ENCODE peak calls at places on chromosomes 6 and 20, in six cellular contexts. W, U, N, V, K and Y are unnamed samples.

GRCh38 chr6:20724443-20724842 is 190.2 kb downstream of the CDKAL1 start:
- DNase-seq in U (no peak), W (no peak), K (no peak), N (no peak), V (no peak), Y (no peak)

GRCh38 chr20:52251137-52251700 is 59.6 kb upstream of the ZFP64 start:
- DNase-seq in N (no peak), V (no peak), U (no peak), K (no peak), W (no peak), Y (no peak)

GRCh38 chr20:64111841-64112641 is 4.7 kb upstream of the NPBWR2 start:
- DNase-seq in V (peak; percentile 19), W (peak; percentile 91), K (no peak), N (no peak), U (no peak), Y (no peak)

GRCh38 chr6:137094411-137095008 is 49.7 kb upstream of the IL20RA start:
- DNase-seq in K (peak; percentile 77), W (peak; percentile 69), V (no peak), U (peak; percentile 54), N (peak; percentile 46), Y (peak; percentile 43)

GRCh38 chr6:69632932-69633331 is 163.9 kb downstream of the LMBRD1 start:
- DNase-seq in K (no peak), W (no peak), U (no peak), V (no peak), N (no peak), Y (no peak)

GRCh38 chr6:109961666-109962065 is 16.4 kb upstream of the GPR6 start:
- DNase-seq in K (peak; percentile 70), W (no peak), U (peak; percentile 74), N (no peak), V (no peak), Y (no peak)

GRCh38 chr6:27281105-27281539 is 31.0 kb downstream of the POM121L2 start:
- DNase-seq in N (no peak), V (no peak), W (no peak), U (no peak), K (no peak), Y (no peak)

GRCh38 chr6:110777636-110778035 is 37.6 kb downstream of the CDK19 start:
- DNase-seq in W (no peak), U (no peak), V (no peak), N (no peak), K (no peak), Y (no peak)

GRCh38 chr20:25274891-25275812 is 27.3 kb downstream of the PYGB start:
- DNase-seq in V (peak; percentile 20), U (no peak), N (no peak), K (no peak), W (peak; percentile 1), Y (no peak)

GRCh38 chr6:146154197-146154596 is 125.3 kb downstream of the GRM1 start:
- DNase-seq in U (peak; percentile 30), N (no peak), V (no peak), W (no peak), K (no peak), Y (no peak)

GRCh38 chr6:153729189-153729588 is 309.9 kb upstream of the OPRM1 start:
- DNase-seq in W (peak; percentile 7), N (no peak), V (no peak), U (no peak), K (no peak), Y (no peak)

GRCh38 chr6:13992417-13993055 is 67.8 kb downstream of the RNF182 start:
- DNase-seq in U (peak; percentile 75), W (no peak), N (peak; percentile 50), V (no peak), K (peak; percentile 66), Y (no peak)

GRCh38 chr20:47865451-47865850 is 80.2 kb upstream of the SULF2 start:
- DNase-seq in N (no peak), U (no peak), V (no peak), W (no peak), K (no peak), Y (no peak)

GRCh38 chr20:12970372-12970821 is 38.4 kb upstream of the SPTLC3 start:
- DNase-seq in V (no peak), W (no peak), U (peak; percentile 39), N (peak; percentile 20), K (peak; percentile 63), Y (peak; percentile 13)
- TF ChIP-seq CTCF in V (peak; percentile 59), W (peak; percentile 13), U (peak; percentile 71), N (peak; percentile 94), K (peak; percentile 69), Y (peak; percentile 37)

GRCh38 chr6:50062051-50062450 is 12.3 kb upstream of the DEFB112 start:
- DNase-seq in U (no peak), K (no peak), N (no peak), W (peak; percentile 7), V (no peak), Y (no peak)
- TF ChIP-seq CTCF in U (no peak), K (no peak), N (no peak), W (peak; percentile 46), V (no peak), Y (peak; percentile 27)

GRCh38 chr20:10558635-10559187 is 115.1 kb downstream of the JAG1 start:
- DNase-seq in W (no peak), K (peak; percentile 92), N (no peak), U (peak; percentile 98), V (no peak), Y (peak; percentile 38)
- TF ChIP-seq CTCF in W (no peak), K (peak; percentile 25), N (no peak), U (peak; percentile 14), V (no peak), Y (no peak)

GRCh38 chr6:117399924-117400323 is 25.8 kb downstream of the ROS1 start:
- DNase-seq in W (no peak), K (peak; percentile 18), V (no peak), N (peak; percentile 22), U (no peak), Y (no peak)
- TF ChIP-seq CTCF in W (peak; percentile 39), K (peak; percentile 48), V (no peak), N (peak; percentile 26), U (peak; percentile 30), Y (no peak)

GRCh38 chr6:3208096-3208774 is 19.2 kb downstream of the TUBB2B start:
- DNase-seq in K (peak; percentile 77), U (peak; percentile 96), V (no peak), N (no peak), W (no peak), Y (no peak)

GRCh38 chr6:3205913-3206312 is 21.5 kb downstream of the TUBB2B start:
- DNase-seq in K (peak; percentile 89), W (no peak), V (no peak), U (peak; percentile 97), N (no peak), Y (no peak)

GRCh38 chr6:3204921-3205320 is 22.5 kb downstream of the TUBB2B start:
- DNase-seq in N (no peak), V (no peak), W (no peak), U (no peak), K (no peak), Y (no peak)

GRCh38 chr6:3208775-3209113 is 18.7 kb downstream of the TUBB2B start:
- DNase-seq in N (no peak), W (no peak), U (no peak), K (no peak), V (no peak), Y (no peak)

DNA sequence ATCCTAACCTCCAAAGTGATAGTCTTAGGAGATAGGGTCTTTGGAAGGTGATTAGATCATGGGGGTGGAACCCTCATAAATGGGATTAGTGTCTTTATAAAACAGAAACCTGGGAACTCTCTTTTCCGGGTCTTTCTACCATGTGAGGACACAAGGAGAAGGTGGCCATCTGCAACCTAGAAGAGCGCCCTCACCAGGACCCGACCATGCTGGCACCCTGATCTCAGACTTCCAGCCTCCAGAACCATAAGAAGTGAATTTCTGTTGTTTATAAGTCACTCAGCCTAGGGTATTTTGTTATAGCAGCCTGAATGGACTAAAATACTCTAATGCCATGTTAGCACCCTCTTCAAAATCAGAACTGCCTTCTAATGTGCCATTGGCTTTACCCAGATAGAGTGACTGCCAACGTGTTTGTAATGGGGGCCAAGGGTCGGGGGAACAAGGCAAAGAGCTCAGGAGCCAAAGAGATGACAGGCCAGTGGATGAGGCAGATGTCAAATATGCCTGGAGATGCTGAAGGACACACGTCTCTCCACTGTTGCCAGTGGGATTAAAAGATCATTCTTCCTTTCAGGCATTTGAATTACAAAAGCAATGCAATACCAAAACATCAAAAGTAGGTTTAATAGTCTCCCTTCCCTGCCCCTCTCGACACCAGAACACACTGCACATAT is 21.0 kb downstream of the TUBB2B start:
- DNase-seq in N (no peak), K (no peak), W (no peak), V (no peak), U (no peak), Y (no peak)
- TF ChIP-seq CTCF in N (no peak), K (no peak), W (peak; percentile 8), V (no peak), U (no peak), Y (no peak)

GRCh38 chr6:73942581-73942980 is 246.6 kb downstream of the CD109 start:
- DNase-seq in V (no peak), K (no peak), W (no peak), U (peak; percentile 16), N (no peak), Y (no peak)
- TF ChIP-seq CTCF in V (no peak), K (no peak), W (no peak), U (no peak), N (no peak), Y (no peak)

GRCh38 chr20:32155017-32155965 is 45.8 kb downstream of the TM9SF4 start:
- DNase-seq in V (peak; percentile 93), W (peak; percentile 64), U (peak; percentile 75), N (peak; percentile 10), K (peak; percentile 63), Y (peak; percentile 58)
- TF ChIP-seq CTCF in V (no peak), W (peak; percentile 67), U (no peak), N (no peak), K (peak; percentile 44), Y (peak; percentile 35)

GRCh38 chr6:128727500-128727899 is 155.4 kb upstream of the LAMA2 start:
- DNase-seq in N (no peak), K (no peak), W (no peak), U (no peak), V (no peak), Y (no peak)

GRCh38 chr6:128736780-128737179 is 146.2 kb upstream of the LAMA2 start:
- DNase-seq in W (no peak), N (no peak), K (no peak), V (no peak), U (no peak), Y (no peak)

GRCh38 chr6:128725271-128726233 is 157.4 kb upstream of the LAMA2 start:
- DNase-seq in K (peak; percentile 49), U (peak; percentile 52), N (peak; percentile 2), V (no peak), W (peak; percentile 40), Y (peak; percentile 8)

GRCh38 chr6:128731249-128732165 is 151.4 kb upstream of the LAMA2 start:
- DNase-seq in W (peak; percentile 24), N (peak; percentile 8), K (peak; percentile 71), V (no peak), U (peak; percentile 39), Y (peak; percentile 13)
- TF ChIP-seq CTCF in W (peak; percentile 88), N (peak; percentile 60), K (peak; percentile 75), V (peak; percentile 38), U (peak; percentile 71), Y (peak; percentile 37)